ENCODE peak calls at places on chromosomes 7 and 10, in seven cellular contexts. O, Z, M, H, B, W and P are unnamed samples.

GRCh38 chr10:70599791-70600190 is 2.8 kb downstream of the PRF1 start:
- DNase-seq in O (no peak), Z (no peak), M (no peak), H (no peak), B (no peak), W (no peak), P (no peak)

GRCh38 chr7:143884978-143885559 is 16.9 kb downstream of the TCAF1 start:
- DNase-seq in O (peak), Z (no peak), M (peak), H (no peak), B (peak), W (peak), P (no peak)

GRCh38 chr7:107936312-107936711 is 45.3 kb downstream of the DLD start:
- DNase-seq in O (no peak), Z (no peak), M (no peak), H (no peak), B (no peak), W (no peak), P (no peak)

GRCh38 chr10:125692246-125692931 is 9.4 kb upstream of the TEX36 start:
- DNase-seq in O (no peak), Z (no peak), M (no peak), H (no peak), B (no peak), W (no peak), P (peak)

GRCh38 chr7:8389898-8390642 is 43.3 kb upstream of the NXPH1 start:
- DNase-seq in O (peak), Z (peak), M (no peak), H (no peak), B (no peak), W (no peak), P (no peak)

GRCh38 chr10:124374535-124375352 is 44.0 kb downstream of the OAT start:
- DNase-seq in O (no peak), Z (no peak), M (no peak), H (no peak), B (no peak), W (no peak), P (no peak)

GRCh38 chr10:111516144-111516543 is 439.3 kb downstream of the ADRA2A start:
- DNase-seq in O (no peak), Z (no peak), M (no peak), H (no peak), B (no peak), W (no peak), P (no peak)

GRCh38 chr10:79103585-79103984 is 34.8 kb downstream of the ZMIZ1 start:
- DNase-seq in O (no peak), Z (no peak), M (no peak), H (no peak), B (no peak), W (no peak), P (no peak)

GRCh38 chr7:68143345-68143744 is 1146.7 kb downstream of the TYW1 start:
- DNase-seq in O (no peak), Z (no peak), M (no peak), H (no peak), B (no peak), W (no peak), P (no peak)

GRCh38 chr7:28272461-28272877 is 91.9 kb upstream of the JAZF1 start:
- DNase-seq in O (peak), Z (peak), M (peak), H (peak), B (peak), W (peak), P (peak)

GRCh38 chr7:29040570-29040906 is 82.4 kb upstream of the TRIL start:
- DNase-seq in O (no peak), Z (no peak), M (no peak), H (no peak), B (peak), W (no peak), P (no peak)

GRCh38 chr7:106029941-106030340 is 66.9 kb downstream of the CDHR3 start:
- DNase-seq in O (peak), Z (no peak), M (no peak), H (no peak), B (no peak), W (no peak), P (no peak)

GRCh38 chr10:33155720-33156638 is 178.5 kb downstream of the NRP1 start:
- DNase-seq in O (peak), Z (no peak), M (no peak), H (no peak), B (peak), W (no peak), P (peak)

GRCh38 chr10:11401314-11402222 is 209.9 kb downstream of the USP6NL start:
- DNase-seq in O (no peak), Z (no peak), M (no peak), H (no peak), B (no peak), W (no peak), P (no peak)

GRCh38 chr10:20100157-20100556 is 283.9 kb downstream of the PLXDC2 start:
- DNase-seq in O (no peak), Z (no peak), M (peak), H (no peak), B (peak), W (no peak), P (no peak)

GRCh38 chr7:14137676-14138075 is 148.2 kb upstream of the ETV1 start:
- DNase-seq in O (no peak), Z (no peak), M (no peak), H (no peak), B (peak), W (no peak), P (no peak)

GRCh38 chr7:135665072-135665471 is 2.8 kb downstream of the STMP1 start:
- DNase-seq in O (no peak), Z (no peak), M (no peak), H (no peak), B (no peak), W (no peak), P (no peak)

GRCh38 chr10:78807504-78808202 is 261.1 kb upstream of the ZMIZ1 start:
- DNase-seq in O (no peak), Z (no peak), M (no peak), H (no peak), B (no peak), W (no peak), P (no peak)

GRCh38 chr10:51937736-51938135 is 238.3 kb upstream of the CSTF2T start:
- DNase-seq in O (no peak), Z (no peak), M (peak), H (no peak), B (peak), W (no peak), P (peak)

GRCh38 chr7:130918129-130919052 is 184.4 kb upstream of the KLF14 start:
- DNase-seq in O (no peak), Z (no peak), M (no peak), H (no peak), B (no peak), W (no peak), P (no peak)

GRCh38 chr10:132369636-132370185 is 27.3 kb upstream of the PWWP2B start:
- DNase-seq in O (no peak), Z (no peak), M (no peak), H (no peak), B (no peak), W (no peak), P (no peak)

GRCh38 chr10:99612167-99612831 is 7.9 kb downstream of the SLC25A28 start:
- DNase-seq in O (peak), Z (peak), M (peak), H (no peak), B (peak), W (no peak), P (peak)

GRCh38 chr10:68185085-68185484 is 46.8 kb downstream of the ATOH7 start:
- DNase-seq in O (no peak), Z (no peak), M (no peak), H (no peak), B (no peak), W (no peak), P (no peak)

GRCh38 chr10:102347236-102347828 is 48.2 kb upstream of the NFKB2 start:
- DNase-seq in O (peak), Z (peak), M (no peak), H (peak), B (peak), W (no peak), P (no peak)

GRCh38 chr10:95519132-95519487 is 42.1 kb downstream of the SORBS1 start:
- DNase-seq in O (no peak), Z (no peak), M (no peak), H (peak), B (no peak), W (no peak), P (no peak)

GRCh38 chr7:98205162-98205845 is 5.9 kb upstream of the BHLHA15 start:
- DNase-seq in O (no peak), Z (no peak), M (no peak), H (no peak), B (no peak), W (no peak), P (no peak)

GRCh38 chr7:112156412-112156811 is 49.8 kb downstream of the DOCK4 start:
- DNase-seq in O (no peak), Z (no peak), M (no peak), H (no peak), B (no peak), W (no peak), P (no peak)

GRCh38 chr10:107708981-107709380 is 544.5 kb upstream of the SORCS1 start:
- DNase-seq in O (no peak), Z (no peak), M (no peak), H (no peak), B (no peak), W (no peak), P (no peak)

GRCh38 chr7:44748042-44748947 is at the start of gene ZMIZ2:
- DNase-seq in O (peak), Z (peak), M (no peak), H (peak), B (peak), W (peak), P (peak)

GRCh38 chr10:4051011-4051407 is 266.0 kb upstream of the KLF6 start:
- DNase-seq in O (no peak), Z (no peak), M (no peak), H (no peak), B (peak), W (no peak), P (no peak)

GRCh38 chr7:73833251-73833919 is 2.6 kb downstream of the CLDN4 start:
- DNase-seq in O (peak), Z (no peak), M (no peak), H (no peak), B (no peak), W (no peak), P (no peak)

GRCh38 chr10:97278491-97278989 is 13.9 kb downstream of the ARHGAP19 start:
- DNase-seq in O (peak), Z (peak), M (peak), H (no peak), B (peak), W (no peak), P (peak)

GRCh38 chr7:47956220-47956619 is 8.0 kb upstream of the PKD1L1 start:
- DNase-seq in O (no peak), Z (no peak), M (no peak), H (no peak), B (no peak), W (no peak), P (no peak)

DNA sequence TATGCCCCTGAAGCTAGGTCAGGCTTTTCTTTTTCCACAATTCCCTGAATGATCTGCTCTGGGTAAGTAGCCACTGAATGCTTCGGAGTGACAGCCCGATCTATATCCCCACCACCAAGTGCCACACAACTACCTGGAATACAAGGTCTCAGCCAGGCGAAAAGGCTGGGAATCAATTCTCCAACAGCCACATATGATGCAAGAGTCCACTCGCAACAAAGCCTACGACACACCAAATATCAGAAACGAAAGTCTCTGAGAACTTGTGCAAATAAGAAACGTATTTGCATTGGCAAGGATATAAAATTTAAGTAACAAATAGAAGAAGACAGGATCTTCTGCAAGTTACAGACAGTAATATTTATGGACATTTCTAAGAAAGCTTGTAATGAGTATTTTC is 5.7 kb downstream of the HIPK2 start:
- DNase-seq in O (no peak), Z (no peak), M (no peak), H (peak), B (peak), W (no peak), P (no peak)
- H3K4me3 ChIP-seq in O (no peak), Z (peak), M (no peak), H (no peak), B (no peak), W (no peak), P (no peak)

GRCh38 chr7:1377111-1377909 is 82.0 kb downstream of the MICALL2 start:
- DNase-seq in O (no peak), Z (no peak), M (no peak), H (no peak), B (no peak), W (no peak), P (no peak)
- TF ChIP-seq CTCF in O (peak), Z (peak), M (no peak), H (no peak), B (no peak), W (no peak), P (no peak)

GRCh38 chr10:94042001-94042813 is 48.5 kb downstream of the PLCE1 start:
- DNase-seq in O (peak), Z (peak), M (peak), H (no peak), B (peak), W (no peak), P (peak)

GRCh38 chr10:94047302-94047701 is 53.6 kb downstream of the PLCE1 start:
- DNase-seq in O (no peak), Z (no peak), M (no peak), H (no peak), B (no peak), W (no peak), P (no peak)

GRCh38 chr10:94046152-94046551 is 52.4 kb downstream of the PLCE1 start:
- DNase-seq in O (peak), Z (no peak), M (no peak), H (no peak), B (no peak), W (no peak), P (no peak)

GRCh38 chr10:94043431-94043990 is 49.8 kb downstream of the PLCE1 start:
- DNase-seq in O (no peak), Z (no peak), M (no peak), H (no peak), B (no peak), W (no peak), P (no peak)

DNA sequence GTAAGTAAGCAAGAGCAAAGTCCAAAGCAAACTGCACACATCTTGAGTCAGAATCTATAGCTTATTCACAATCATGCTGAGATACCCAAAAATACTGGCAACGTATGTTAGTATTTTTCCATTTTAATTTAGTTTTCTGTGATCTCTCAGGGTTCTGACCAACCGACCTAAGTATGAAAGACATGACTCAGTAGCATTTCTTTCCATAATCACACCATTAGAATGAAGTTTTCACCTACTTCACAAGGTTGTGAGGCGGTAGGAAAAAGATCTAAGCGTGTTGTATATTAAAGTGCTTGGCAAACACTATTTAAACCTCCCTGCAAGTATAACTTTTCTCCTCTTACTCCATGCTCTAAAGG is 49.1 kb downstream of the PLCE1 start:
- DNase-seq in O (no peak), Z (no peak), M (no peak), H (no peak), B (no peak), W (no peak), P (no peak)
- H3K4me3 ChIP-seq in O (no peak), Z (no peak), M (no peak), H (no peak), B (no peak), W (no peak), P (no peak)

GRCh38 chr7:25672476-25672875 is 444.2 kb upstream of the NPVF start:
- DNase-seq in O (no peak), Z (no peak), M (no peak), H (no peak), B (no peak), W (no peak), P (no peak)
- TF ChIP-seq CTCF in O (peak), Z (no peak), M (no peak), H (no peak), B (no peak), W (no peak), P (no peak)

GRCh38 chr10:48603421-48604038 is 1.3 kb downstream of the ARHGAP22 start:
- DNase-seq in O (no peak), Z (no peak), M (no peak), H (no peak), B (no peak), W (no peak), P (no peak)
- H3K4me3 ChIP-seq in O (peak), Z (peak), M (peak), H (peak), B (peak), W (no peak), P (peak)